ENCODE peak calls at places on chromosomes 3 and 15, in ten cellular contexts. R, Z, S, O, Y, V, I, T, P and H are unnamed samples.

GRCh38 chr15:79089890-79090486 is 592 bp downstream of the RASGRF1 start:
- DNase-seq in R (no peak), Z (peak; percentile 39), S (peak; percentile 2), O (no peak), Y (peak; percentile 39), V (no peak), I (no peak), T (no peak), P (no peak), H (peak; percentile 64)

GRCh38 chr15:92118162-92118935 is 264.8 kb downstream of the SLCO3A1 start:
- DNase-seq in R (no peak), Z (no peak), S (peak; percentile 22), O (peak; percentile 21), Y (no peak), V (no peak), I (no peak), T (no peak), P (no peak), H (no peak)

GRCh38 chr3:115321396-115321795 is 174.3 kb upstream of the ZBTB20 start:
- DNase-seq in R (no peak), Z (no peak), S (peak; percentile 27), O (peak; percentile 19), Y (no peak), V (no peak), I (no peak), T (no peak), P (peak; percentile 17), H (no peak)

GRCh38 chr3:80771085-80771484 is 990.4 kb downstream of the GBE1 start:
- DNase-seq in R (no peak), Z (peak; percentile 4), S (peak; percentile 20), O (no peak), Y (no peak), V (no peak), I (no peak), T (no peak), P (no peak), H (no peak)

GRCh38 chr3:151345854-151346253 is 16.5 kb upstream of the P2RY13 start:
- DNase-seq in R (no peak), Z (no peak), S (peak; percentile 73), O (peak; percentile 55), Y (no peak), V (no peak), I (peak; percentile 14), T (no peak), P (no peak), H (no peak)

GRCh38 chr3:59308684-59309083 is 258.9 kb upstream of the CFAP20DC start:
- DNase-seq in R (no peak), Z (no peak), S (no peak), O (no peak), Y (peak; percentile 15), V (no peak), I (no peak), T (peak; percentile 6), P (no peak), H (no peak)

GRCh38 chr3:72567976-72568560 is 280.2 kb downstream of the SHQ1 start:
- DNase-seq in R (no peak), Z (no peak), S (no peak), O (no peak), Y (no peak), V (no peak), I (no peak), T (no peak), P (no peak), H (no peak)

GRCh38 chr15:62603757-62604156 is 438.7 kb upstream of the C2CD4B start:
- DNase-seq in R (no peak), Z (peak; percentile 62), S (no peak), O (peak; percentile 34), Y (no peak), V (no peak), I (peak; percentile 10), T (no peak), P (no peak), H (no peak)

GRCh38 chr3:139157161-139157932 is 112.7 kb upstream of the PRR23C start:
- DNase-seq in R (no peak), Z (no peak), S (no peak), O (no peak), Y (no peak), V (peak; percentile 12), I (no peak), T (no peak), P (no peak), H (no peak)

GRCh38 chr3:9276761-9277370 is 27.4 kb upstream of the SRGAP3 start:
- DNase-seq in R (no peak), Z (no peak), S (no peak), O (no peak), Y (no peak), V (no peak), I (no peak), T (no peak), P (no peak), H (no peak)
- TF ChIP-seq CTCF in R (no peak), Z (no peak), S (no peak), O (no peak), Y (no peak), V (no peak), I (no peak), T (no peak), P (no peak), H (no peak)

GRCh38 chr15:77664428-77664827 is 31.7 kb upstream of the LINGO1 start:
- DNase-seq in R (no peak), Z (no peak), S (no peak), O (no peak), Y (no peak), V (no peak), I (no peak), T (no peak), P (no peak), H (no peak)

GRCh38 chr15:77656294-77656693 is 23.6 kb upstream of the LINGO1 start:
- DNase-seq in R (no peak), Z (no peak), S (no peak), O (no peak), Y (no peak), V (peak; percentile 58), I (no peak), T (no peak), P (no peak), H (no peak)

GRCh38 chr15:77654975-77655374 is 22.3 kb upstream of the LINGO1 start:
- DNase-seq in R (no peak), Z (peak; percentile 56), S (no peak), O (no peak), Y (peak; percentile 76), V (no peak), I (no peak), T (peak; percentile 34), P (no peak), H (no peak)

GRCh38 chr15:77657629-77658238 is 25.0 kb upstream of the LINGO1 start:
- DNase-seq in R (no peak), Z (no peak), S (no peak), O (no peak), Y (no peak), V (peak; percentile 50), I (no peak), T (no peak), P (no peak), H (no peak)

GRCh38 chr15:77659350-77660321 is 26.9 kb upstream of the LINGO1 start:
- DNase-seq in R (no peak), Z (peak; percentile 67), S (peak; percentile 7), O (peak; percentile 48), Y (peak; percentile 77), V (no peak), I (peak; percentile 19), T (peak; percentile 66), P (peak; percentile 79), H (no peak)
- TF ChIP-seq CTCF in R (no peak), Z (peak; percentile 73), S (peak; percentile 47), O (peak; percentile 76), Y (no peak), V (no peak), I (no peak), T (peak; percentile 46), P (peak; percentile 35), H (peak; percentile 70)

DNA sequence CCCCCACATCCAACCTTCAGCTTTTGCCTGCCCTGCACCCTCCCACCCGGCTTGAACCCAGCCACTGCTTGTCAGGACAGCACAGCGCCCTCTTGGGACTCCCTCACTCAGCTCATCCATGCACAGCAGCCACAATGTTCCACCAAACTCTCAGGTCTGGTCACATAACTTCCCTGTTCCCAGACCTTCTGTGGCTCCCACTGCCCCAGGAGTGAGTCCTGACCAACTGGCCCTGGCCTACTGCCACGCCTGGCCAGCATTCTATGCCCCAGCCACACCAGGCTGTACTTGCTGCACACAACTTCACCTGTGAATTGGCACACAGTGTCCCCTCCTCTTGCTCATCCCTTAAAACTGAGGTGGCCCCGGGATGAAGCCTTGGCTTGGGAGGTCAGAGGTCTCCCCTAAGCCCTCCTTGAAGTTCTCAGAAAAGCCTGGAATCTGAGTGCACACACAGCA is 21.0 kb downstream of the PLXNB1 start:
- DNase-seq in R (peak; percentile 18), Z (no peak), S (no peak), O (no peak), Y (peak; percentile 32), V (no peak), I (no peak), T (no peak), P (no peak), H (peak; percentile 58)
- TF ChIP-seq CTCF in R (no peak), Z (no peak), S (no peak), O (peak; percentile 47), Y (no peak), V (no peak), I (no peak), T (no peak), P (peak; percentile 7), H (no peak)

GRCh38 chr15:66830358-66830757 is 128.3 kb downstream of the SMAD6 start:
- DNase-seq in R (no peak), Z (peak; percentile 32), S (peak; percentile 58), O (peak; percentile 72), Y (no peak), V (no peak), I (no peak), T (no peak), P (no peak), H (no peak)
- TF ChIP-seq CTCF in R (no peak), Z (no peak), S (no peak), O (no peak), Y (no peak), V (no peak), I (no peak), T (no peak), P (no peak), H (no peak)

DNA sequence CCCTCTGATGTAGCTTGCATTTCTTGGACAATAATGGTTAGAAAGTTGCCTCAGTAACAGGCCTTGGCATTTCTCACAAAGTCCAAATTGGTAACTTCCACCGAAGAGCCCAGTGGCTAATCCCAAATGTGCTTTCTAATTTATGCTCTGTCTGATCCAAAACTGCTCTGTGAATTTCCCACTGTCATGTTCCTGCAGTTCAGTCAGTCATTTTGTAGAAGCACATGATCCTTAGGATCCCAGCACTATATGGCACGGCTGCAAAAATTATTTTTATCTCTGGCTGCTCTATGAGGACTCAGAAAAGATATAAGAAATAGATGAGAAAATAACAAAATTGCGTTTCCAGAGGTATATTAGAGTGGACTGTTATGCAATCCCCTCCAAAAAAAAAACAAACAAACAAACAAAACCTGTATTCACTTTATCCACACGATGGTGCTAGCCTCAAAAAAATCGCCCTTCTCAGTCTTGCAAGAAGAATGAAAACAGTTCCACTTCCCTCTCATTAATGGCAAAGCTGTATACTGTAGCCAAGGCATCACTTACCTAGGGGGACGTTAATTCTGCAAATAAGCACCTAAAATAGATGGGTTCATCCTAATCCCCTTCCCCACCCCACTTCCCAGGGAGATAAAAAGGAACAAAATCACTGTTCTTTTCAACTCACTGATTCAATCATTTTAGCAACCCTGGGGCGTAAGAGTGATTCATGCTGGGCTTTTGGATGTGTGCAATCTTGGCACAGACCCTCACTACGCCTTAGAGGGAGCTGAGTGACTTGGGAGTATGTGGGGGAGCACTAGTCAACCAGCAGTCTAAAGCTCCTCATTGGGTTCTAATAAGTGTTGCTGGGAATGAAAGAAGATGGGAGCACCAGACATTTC is 61.3 kb downstream of the TMCO5A start:
- DNase-seq in R (no peak), Z (peak; percentile 65), S (peak; percentile 82), O (peak; percentile 66), Y (no peak), V (no peak), I (no peak), T (peak; percentile 45), P (peak; percentile 25), H (no peak)
- TF ChIP-seq CTCF in R (peak; percentile 70), Z (peak; percentile 71), S (peak; percentile 57), O (peak; percentile 85), Y (peak; percentile 29), V (no peak), I (no peak), T (peak; percentile 53), P (peak; percentile 57), H (peak; percentile 89)